ENCODE peak calls at places on chromosomes 2 and 18, in six cellular contexts. B is Peyer's patch; N is HAP-1; G is AG04449; Z is stomach; M is naive thymus-derived CD4-positive, alpha-beta T cell. T is an unnamed sample.

GRCh38 chr18:55343396-55344073 is 244.5 kb downstream of the TCF4 start:
- DNase-seq in B (no peak), N (no peak), G (no peak), Z (no peak), M (no peak), T (no peak)

GRCh38 chr18:7931763-7932162 is 364.6 kb downstream of the PTPRM start:
- DNase-seq in B (no peak), N (no peak), G (no peak), Z (no peak), M (no peak), T (no peak)

GRCh38 chr2:182646763-182647498 is 69.1 kb upstream of the DNAJC10 start:
- DNase-seq in B (no peak), N (no peak), G (no peak), Z (no peak), M (no peak), T (no peak)

GRCh38 chr18:48813833-48814489 is 136.8 kb downstream of the SMAD7 start:
- DNase-seq in B (no peak), N (no peak), G (no peak), Z (peak), M (no peak), T (peak)

GRCh38 chr18:78558948-78559347 is 420.7 kb upstream of the SALL3 start:
- DNase-seq in B (no peak), N (no peak), G (no peak), Z (no peak), M (no peak), T (no peak)

GRCh38 chr2:53852540-53852939 is 7.2 kb downstream of the GPR75 start:
- DNase-seq in B (no peak), N (no peak), G (no peak), Z (no peak), M (no peak), T (no peak)

GRCh38 chr2:79447462-79447861 is 65.4 kb upstream of the CTNNA2 start:
- DNase-seq in B (no peak), N (no peak), G (no peak), Z (no peak), M (no peak), T (no peak)

GRCh38 chr2:142897807-142898206 is 20.3 kb downstream of the KYNU start:
- DNase-seq in B (no peak), N (no peak), G (no peak), Z (no peak), M (no peak), T (no peak)

GRCh38 chr2:240129311-240129710 is 6.8 kb downstream of the COPS9 start:
- DNase-seq in B (peak), N (peak), G (no peak), Z (no peak), M (no peak), T (no peak)

GRCh38 chr18:1392865-1393734 is 488.4 kb downstream of the ADCYAP1 start:
- DNase-seq in B (no peak), N (no peak), G (no peak), Z (no peak), M (no peak), T (no peak)

GRCh38 chr2:239833728-239834109 is 191.4 kb downstream of the NDUFA10 start:
- DNase-seq in B (no peak), N (no peak), G (no peak), Z (peak), M (no peak), T (no peak)

GRCh38 chr2:63052411-63053234 is 2.0 kb downstream of the OTX1 start:
- DNase-seq in B (no peak), N (no peak), G (no peak), Z (no peak), M (no peak), T (no peak)

GRCh38 chr2:96493072-96493471 is 12.1 kb downstream of the NEURL3 start:
- DNase-seq in B (no peak), N (no peak), G (no peak), Z (no peak), M (no peak), T (no peak)

GRCh38 chr2:127679680-127680361 is 4.5 kb upstream of the LIMS2 start:
- DNase-seq in B (no peak), N (no peak), G (no peak), Z (no peak), M (no peak), T (no peak)

GRCh38 chr2:26807788-26808460 is 22.1 kb downstream of the CENPA start:
- DNase-seq in B (no peak), N (no peak), G (no peak), Z (no peak), M (no peak), T (no peak)

GRCh38 chr2:200968162-200968561 is 4.7 kb upstream of the ORC2 start:
- DNase-seq in B (no peak), N (no peak), G (no peak), Z (no peak), M (no peak), T (no peak)

GRCh38 chr2:67895171-67895941 is 167.4 kb downstream of the C1D start:
- DNase-seq in B (no peak), N (no peak), G (no peak), Z (no peak), M (no peak), T (no peak)

GRCh38 chr18:33282709-33283333 is 157.7 kb downstream of the CCDC178 start:
- DNase-seq in B (no peak), N (peak), G (no peak), Z (no peak), M (no peak), T (no peak)

DNA sequence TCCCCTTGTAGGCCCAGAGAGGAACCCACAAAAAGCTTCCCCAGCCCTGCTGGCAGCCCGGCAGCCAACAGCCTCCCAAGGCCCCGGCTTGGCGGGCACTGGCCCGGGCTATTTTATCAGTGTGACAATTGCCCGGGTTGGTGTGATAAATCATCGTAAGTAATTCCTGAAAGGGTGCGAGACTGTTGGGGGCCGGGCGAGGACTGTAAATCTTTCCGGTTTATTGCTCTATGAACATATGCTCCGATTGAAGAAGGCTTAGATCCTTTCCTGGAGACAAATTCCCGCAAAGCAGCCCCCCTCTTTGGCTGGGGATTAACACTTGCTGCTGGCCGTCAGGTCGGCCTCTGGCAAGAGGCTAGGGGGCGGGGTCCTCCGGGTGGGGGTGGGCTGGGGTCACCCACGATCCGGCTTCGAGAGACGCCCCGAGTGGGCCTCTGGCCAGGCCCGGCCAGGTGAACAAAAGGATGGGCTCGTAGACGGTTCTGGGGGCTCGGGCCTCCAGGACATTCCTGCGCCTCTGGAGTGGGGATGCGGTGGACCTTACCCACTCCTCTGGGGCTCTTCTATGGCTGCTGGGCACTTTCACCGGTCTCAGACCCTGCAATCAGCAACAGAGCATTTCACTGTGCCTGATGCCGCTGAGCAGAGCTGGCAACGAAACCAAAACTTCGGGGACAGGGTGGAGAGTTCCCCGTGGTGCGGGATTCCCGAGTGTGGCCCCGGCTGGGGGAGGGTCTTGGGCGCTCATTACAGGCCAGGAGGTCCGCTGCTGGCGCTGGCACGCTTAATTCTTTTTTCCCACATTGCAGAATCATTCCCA is 2.0 kb downstream of the HOXD3 start:
- DNase-seq in B (no peak), N (peak), G (no peak), Z (no peak), M (no peak), T (no peak)
- H3K4me3 ChIP-seq in B (no peak), N (no peak), G (peak), Z (no peak), M (no peak), T (no peak)

GRCh38 chr2:144946263-144946662 is 426.3 kb upstream of the ZEB2 start:
- DNase-seq in B (no peak), N (no peak), G (no peak), Z (no peak), M (no peak), T (no peak)
- H3K4me3 ChIP-seq in B (no peak), N (no peak), G (no peak), Z (no peak), M (no peak), T (no peak)

GRCh38 chr2:219251656-219252055 is 1.4 kb upstream of the TUBA4B start:
- DNase-seq in B (no peak), N (no peak), G (no peak), Z (no peak), M (no peak), T (no peak)
- H3K4me3 ChIP-seq in B (peak), N (no peak), G (no peak), Z (peak), M (peak), T (peak)

DNA sequence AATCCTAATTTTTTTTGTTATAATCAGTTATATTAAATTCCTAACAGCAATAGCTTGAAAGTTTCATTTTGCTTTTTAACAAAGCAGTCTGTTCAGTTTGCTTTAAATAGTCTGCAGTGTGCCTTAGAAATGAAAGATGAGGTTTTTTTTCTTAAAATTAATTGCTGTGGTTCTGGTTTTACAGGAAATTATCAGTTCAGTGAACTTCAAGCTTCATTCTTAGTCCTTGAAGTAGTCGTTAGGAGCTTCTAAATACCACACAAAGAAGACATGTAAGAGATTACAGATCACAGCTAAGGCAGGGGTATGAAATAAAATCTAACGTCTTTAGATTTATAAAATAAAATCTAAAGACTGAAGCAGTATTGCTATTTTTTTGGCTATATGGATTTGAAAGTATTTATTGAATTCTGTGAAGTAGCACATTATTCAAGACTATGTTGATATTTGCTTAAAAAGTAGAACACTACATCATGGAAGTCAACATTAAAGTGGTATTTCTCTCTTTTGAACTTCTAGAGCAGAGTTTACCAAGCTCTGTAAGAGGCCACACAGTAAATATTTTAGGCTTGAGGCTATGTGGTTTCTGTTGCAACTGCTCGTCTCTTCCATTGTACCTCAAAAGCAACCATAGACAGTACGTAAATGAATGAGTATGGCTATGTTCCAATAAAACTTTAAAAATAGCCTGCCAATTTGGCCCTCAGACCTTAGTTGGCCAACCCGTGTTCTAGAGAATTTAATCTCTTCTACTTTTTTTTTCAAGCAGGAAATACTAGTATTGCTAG is 81.5 kb upstream of the STON1 start:
- DNase-seq in B (no peak), N (no peak), G (peak), Z (no peak), M (peak), T (peak)
- H3K4me3 ChIP-seq in B (no peak), N (no peak), G (no peak), Z (no peak), M (no peak), T (peak)

GRCh38 chr2:59083075-59083792 is 842.1 kb upstream of the FANCL start:
- DNase-seq in B (no peak), N (no peak), G (no peak), Z (no peak), M (no peak), T (no peak)
- H3K4me3 ChIP-seq in B (no peak), N (no peak), G (no peak), Z (no peak), M (no peak), T (no peak)

GRCh38 chr2:208467564-208467963 is 61.0 kb downstream of the PTH2R start:
- DNase-seq in B (no peak), N (no peak), G (no peak), Z (no peak), M (no peak), T (no peak)
- H3K4me3 ChIP-seq in B (no peak), N (no peak), G (no peak), Z (no peak), M (no peak), T (no peak)

GRCh38 chr2:176079285-176079830 is 4.4 kb downstream of the EVX2 start:
- DNase-seq in B (no peak), N (no peak), G (no peak), Z (no peak), M (no peak), T (no peak)
- H3K4me3 ChIP-seq in B (peak), N (peak), G (no peak), Z (no peak), M (no peak), T (no peak)